ENCODE peak calls at places on chromosomes 11 and 22, in ten cellular contexts. C is activated naive CD4-positive, alpha-beta T cell treated with anti-CD3 and anti-CD28 coated beads, Interleukin-2, amount 50 U/mL, for 16 hours; U is naive thymus-derived CD8-positive, alpha-beta T cell; A is NCI-H1436; B is C1 segment of cervical spinal cord; P is activated T-cell treated with anti-CD3 and anti-CD28 coated beads, Interleukin-2, amount 50 U/mL, for 24 hours; Z is iris pigment epithelial cell; Y is cardiac fibroblast; R is GM04503; F is epithelial cell of proximal tubule. L is an unnamed sample.

GRCh38 chr11:88175004-88175706 is at the start of gene RAB38:
- DNase-seq in R (no peak), B (no peak), Y (no peak), Z (peak; percentile 14), P (peak; percentile 59), A (peak; percentile 12), U (peak; percentile 5), F (no peak), C (peak; percentile 19), L (no peak)

GRCh38 chr11:117631336-117632090 is 165.5 kb downstream of the DSCAML1 start:
- DNase-seq in B (no peak), Z (no peak), Y (no peak), A (no peak), U (no peak), P (no peak), C (no peak), F (no peak), R (no peak), L (no peak)

GRCh38 chr11:12215192-12215591 is 104.8 kb downstream of the MICAL2 start:
- DNase-seq in R (no peak), B (no peak), C (no peak), Z (no peak), Y (no peak), F (no peak), U (no peak), P (no peak), A (peak; percentile 45), L (no peak)

GRCh38 chr11:71525188-71525937 is 1.7 kb upstream of the KRTAP5-7 start:
- DNase-seq in U (no peak), R (no peak), C (no peak), B (no peak), Z (no peak), P (no peak), F (no peak), A (no peak), Y (no peak), L (no peak)

GRCh38 chr22:17748555-17749353 is 25.5 kb downstream of the BID start:
- DNase-seq in Y (no peak), Z (no peak), P (no peak), F (no peak), R (no peak), C (no peak), B (no peak), A (no peak), U (no peak), L (no peak)

GRCh38 chr11:116224154-116224888 is 548.5 kb downstream of the BUD13 start:
- DNase-seq in P (peak; percentile 38), Z (peak; percentile 23), Y (peak; percentile 40), B (no peak), U (no peak), R (no peak), C (no peak), F (no peak), A (peak; percentile 44), L (no peak)

GRCh38 chr11:82718307-82718706 is 15.4 kb downstream of the FAM181B start:
- DNase-seq in R (no peak), C (peak; percentile 12), P (no peak), A (peak; percentile 30), B (peak; percentile 47), F (no peak), Y (peak; percentile 63), Z (peak; percentile 57), U (no peak), L (no peak)

GRCh38 chr11:115408036-115408911 is 95.9 kb downstream of the CADM1 start:
- DNase-seq in B (no peak), P (no peak), R (no peak), C (no peak), Y (no peak), A (no peak), U (no peak), F (no peak), Z (no peak), L (peak; percentile 5)

GRCh38 chr11:35967042-35967441 is 23.2 kb downstream of the LDLRAD3 start:
- DNase-seq in F (no peak), B (no peak), U (no peak), Z (no peak), P (no peak), A (no peak), R (no peak), C (no peak), Y (no peak), L (no peak)

GRCh38 chr11:12683857-12684256 is 9.6 kb downstream of the TEAD1 start:
- DNase-seq in B (no peak), R (no peak), F (no peak), A (no peak), Z (peak; percentile 66), Y (peak; percentile 56), P (no peak), C (no peak), U (no peak), L (no peak)

GRCh38 chr11:72216638-72217037 is at the start of gene FOLR2:
- DNase-seq in U (no peak), Y (no peak), R (no peak), P (no peak), B (no peak), F (no peak), Z (no peak), C (no peak), A (no peak), L (no peak)

GRCh38 chr22:25137577-25138525 is 61.8 kb upstream of the CRYBB3 start:
- DNase-seq in U (no peak), P (no peak), Z (peak; percentile 15), C (no peak), A (no peak), F (no peak), Y (no peak), R (no peak), B (no peak), L (no peak)

GRCh38 chr11:37630866-37631265 is 1032.8 kb upstream of the RAG2 start:
- DNase-seq in P (no peak), C (no peak), R (no peak), F (no peak), Z (no peak), A (no peak), U (no peak), B (no peak), Y (no peak), L (no peak)

GRCh38 chr11:132444891-132445290 is 1074.5 kb downstream of the NTM start:
- DNase-seq in C (no peak), Y (no peak), Z (no peak), A (no peak), U (no peak), B (no peak), P (no peak), F (no peak), R (no peak), L (no peak)

L was measured in AG09309.